ENCODE peak calls at places on chromosome 16, in six cellular contexts. R is HCT116, J is IMR-90, C is thoracic aorta, U is lung, H is heart right ventricle. V is an unnamed sample.

GRCh38 chr16:84024854-84025253 is 17.7 kb downstream of the SLC38A8 start:
- DNase-seq in H (no peak), C (no peak), U (no peak), R (no peak), J (peak), V (peak)

GRCh38 chr16:2159052-2159838 is 3.7 kb downstream of the TRAF7 start:
- DNase-seq in H (peak), J (peak), U (no peak), C (no peak), R (no peak), V (peak)

GRCh38 chr16:29804455-29805231 is 1.7 kb upstream of the MAZ start:
- DNase-seq in R (no peak), U (no peak), C (no peak), H (peak), J (no peak), V (peak)

GRCh38 chr16:17836868-17837602 is 366.3 kb upstream of the XYLT1 start:
- DNase-seq in C (no peak), R (peak), J (peak), U (no peak), H (no peak), V (peak)

GRCh38 chr16:49836218-49836617 is 19.7 kb downstream of the ZNF423 start:
- DNase-seq in R (no peak), C (no peak), J (no peak), U (no peak), H (no peak), V (no peak)

GRCh38 chr16:86751081-86752030 is 173.0 kb downstream of the FOXL1 start:
- DNase-seq in C (peak), J (peak), H (no peak), U (no peak), R (no peak), V (peak)

GRCh38 chr16:67084345-67085028 is 25.3 kb upstream of the PHAF1 start:
- DNase-seq in H (no peak), U (no peak), C (no peak), J (peak), R (no peak), V (no peak)

GRCh38 chr16:24996301-24996700 is 18.9 kb downstream of the ARHGAP17 start:
- DNase-seq in C (no peak), J (no peak), H (no peak), U (no peak), R (no peak), V (no peak)

GRCh38 chr16:25078386-25078978 is 33.1 kb upstream of the LCMT1 start:
- DNase-seq in U (no peak), R (no peak), J (no peak), C (no peak), H (no peak), V (no peak)

GRCh38 chr16:4183258-4184037 is 58.4 kb downstream of the SRL start:
- DNase-seq in H (peak), C (peak), R (peak), U (peak), J (peak), V (peak)

GRCh38 chr16:75019007-75019406 is 20.2 kb downstream of the ZNRF1 start:
- DNase-seq in J (peak), H (no peak), C (no peak), U (no peak), R (no peak), V (no peak)

GRCh38 chr16:81035975-81036750 is 521 bp downstream of the ATMIN start:
- DNase-seq in H (peak), U (no peak), C (no peak), J (peak), R (no peak), V (peak)

GRCh38 chr16:67719778-67720144 is 645 bp upstream of the GFOD2 start:
- DNase-seq in J (peak), U (no peak), R (no peak), H (no peak), C (no peak), V (peak)

GRCh38 chr16:72198021-72198420 is 26.1 kb upstream of the PMFBP1 start:
- DNase-seq in U (no peak), C (no peak), R (no peak), H (no peak), J (peak), V (peak)

GRCh38 chr16:88856122-88856827 is 472 bp downstream of the GALNS start:
- DNase-seq in H (peak), U (peak), J (no peak), R (no peak), C (no peak), V (peak)

GRCh38 chr16:46826618-46827017 is 4.4 kb downstream of the C16orf87 start:
- DNase-seq in H (no peak), U (no peak), J (peak), R (no peak), C (no peak), V (peak)

GRCh38 chr16:84062734-84063640 is 20.4 kb upstream of the SLC38A8 start:
- DNase-seq in R (peak), J (peak), U (peak), H (peak), C (peak), V (peak)

GRCh38 chr16:88770459-88771293 is 14.3 kb downstream of the PIEZO1 start:
- DNase-seq in U (peak), C (no peak), H (peak), J (peak), R (peak), V (no peak)

GRCh38 chr16:86067516-86067915 is 168.6 kb downstream of the IRF8 start:
- DNase-seq in H (no peak), U (no peak), C (no peak), J (no peak), R (no peak), V (no peak)

GRCh38 chr16:1740234-1740633 is 31.1 kb downstream of the NME3 start:
- DNase-seq in J (no peak), H (no peak), U (no peak), C (no peak), R (no peak), V (no peak)

GRCh38 chr16:65384441-65384840 is 262.6 kb upstream of the CDH11 start:
- DNase-seq in R (no peak), J (no peak), H (no peak), U (no peak), C (no peak), V (peak)

GRCh38 chr16:72848759-72849664 is 198.9 kb downstream of the ZFHX3 start:
- DNase-seq in J (peak), R (peak), U (peak), C (peak), H (peak), V (peak)

GRCh38 chr16:85082553-85083050 is 29.7 kb downstream of the CIBAR2 start:
- DNase-seq in C (no peak), U (no peak), R (no peak), J (no peak), H (no peak), V (no peak)

GRCh38 chr16:86519649-86520316 is 9.5 kb downstream of the FOXF1 start:
- DNase-seq in H (peak), U (no peak), R (peak), C (no peak), J (peak), V (peak)

GRCh38 chr16:55908641-55909040 is 33.5 kb upstream of the CES5A start:
- DNase-seq in H (no peak), U (no peak), J (no peak), C (no peak), R (no peak), V (no peak)

GRCh38 chr16:70735141-70735979 is 49.5 kb upstream of the MTSS2 start:
- DNase-seq in H (no peak), J (peak), C (no peak), R (no peak), U (no peak), V (peak)

GRCh38 chr16:71473891-71474290 is 11.8 kb upstream of the ZNF23 start:
- DNase-seq in H (no peak), J (no peak), R (peak), C (no peak), U (no peak), V (peak)

GRCh38 chr16:88705076-88705684 is 1.0 kb downstream of the RNF166 start:
- DNase-seq in J (peak), U (no peak), C (no peak), R (no peak), H (no peak), V (peak)

GRCh38 chr16:71807905-71808592 is 585 bp downstream of the AP1G1 start:
- DNase-seq in C (no peak), H (no peak), U (no peak), J (peak), R (no peak), V (peak)

GRCh38 chr16:19705131-19705501 is 12.9 kb downstream of the KNOP1 start:
- DNase-seq in H (no peak), R (no peak), J (no peak), C (no peak), U (no peak), V (no peak)

GRCh38 chr16:87278191-87279093 is 38.8 kb downstream of the C16orf95 start:
- DNase-seq in R (peak), U (peak), H (peak), J (peak), C (peak), V (peak)

GRCh38 chr16:23640669-23640958 is 496 bp downstream of the PALB2 start:
- DNase-seq in U (no peak), H (no peak), C (no peak), J (no peak), R (no peak), V (peak)

GRCh38 chr16:11796227-11797165 is 562 bp downstream of the ZC3H7A start:
- DNase-seq in R (no peak), H (peak), C (no peak), J (peak), U (peak), V (peak)

GRCh38 chr16:28218109-28218508 is 6.3 kb upstream of the XPO6 start:
- DNase-seq in H (no peak), C (no peak), R (peak), U (no peak), J (peak), V (peak)

GRCh38 chr16:65546353-65546791 is 424.5 kb upstream of the CDH11 start:
- DNase-seq in R (no peak), C (no peak), U (no peak), J (peak), H (no peak), V (peak)

GRCh38 chr16:2586901-2587480 is 49.2 kb downstream of the PDPK1 start:
- DNase-seq in J (no peak), U (no peak), H (no peak), R (no peak), C (no peak), V (no peak)

GRCh38 chr16:4358831-4359561 is 7.9 kb upstream of the PAM16 start:
- DNase-seq in J (no peak), R (no peak), U (peak), C (no peak), H (peak), V (peak)

GRCh38 chr16:723695-724094 is 2.5 kb downstream of the CCDC78 start:
- DNase-seq in C (no peak), H (peak), J (no peak), U (no peak), R (no peak), V (no peak)

GRCh38 chr16:720507-720989 is 398 bp upstream of the ANTKMT start:
- DNase-seq in H (no peak), J (peak), R (no peak), U (no peak), C (no peak), V (peak)

GRCh38 chr16:722835-723633 is 2.1 kb downstream of the ANTKMT start:
- DNase-seq in R (no peak), H (peak), C (no peak), U (no peak), J (no peak), V (no peak)

GRCh38 chr16:720990-721764 is at the start of gene ANTKMT:
- DNase-seq in J (peak), C (no peak), U (peak), H (peak), R (no peak), V (peak)

GRCh38 chr16:721765-722481 is 977 bp downstream of the ANTKMT start:
- DNase-seq in U (no peak), R (no peak), C (no peak), H (peak), J (no peak), V (no peak)
- H3K4me3 ChIP-seq in U (no peak), R (peak), C (peak), H (peak), J (peak), V (peak)

GRCh38 chr16:69443809-69444611 is 19.6 kb downstream of the CYB5B start:
- DNase-seq in U (no peak), R (no peak), H (no peak), J (peak), C (no peak), V (peak)
- H3K4me3 ChIP-seq in U (no peak), R (no peak), H (peak), J (no peak), C (peak), V (peak)

GRCh38 chr16:78281115-78281514 is 181.7 kb downstream of the WWOX start:
- DNase-seq in H (no peak), C (no peak), U (no peak), J (no peak), R (no peak), V (no peak)

GRCh38 chr16:78274771-78275170 is 175.3 kb downstream of the WWOX start:
- DNase-seq in U (no peak), R (no peak), C (no peak), J (no peak), H (no peak), V (no peak)

GRCh38 chr16:78278047-78278446 is 178.6 kb downstream of the WWOX start:
- DNase-seq in J (no peak), H (no peak), C (no peak), U (no peak), R (no peak), V (no peak)

GRCh38 chr16:78275420-78275819 is 176.0 kb downstream of the WWOX start:
- DNase-seq in R (no peak), U (no peak), J (no peak), C (no peak), H (no peak), V (no peak)

GRCh38 chr16:78277374-78277773 is 177.9 kb downstream of the WWOX start:
- DNase-seq in C (no peak), U (no peak), J (no peak), R (no peak), H (no peak), V (no peak)
- H3K4me3 ChIP-seq in C (no peak), U (no peak), J (no peak), R (no peak), H (no peak), V (no peak)

GRCh38 chr16:90008708-90009145 is 10.5 kb downstream of the DBNDD1 start:
- DNase-seq in H (no peak), C (no peak), J (peak), U (no peak), R (no peak), V (no peak)
- H3K4me3 ChIP-seq in H (no peak), C (no peak), J (no peak), U (no peak), R (no peak), V (no peak)

GRCh38 chr16:57518922-57519321 is 17.4 kb downstream of the CCDC102A start:
- DNase-seq in U (no peak), C (no peak), J (no peak), H (no peak), R (no peak), V (no peak)

GRCh38 chr16:57518520-57518919 is 17.9 kb downstream of the CCDC102A start:
- DNase-seq in U (no peak), R (no peak), H (no peak), C (no peak), J (no peak), V (no peak)

GRCh38 chr16:57517397-57518367 is 18.7 kb downstream of the CCDC102A start:
- DNase-seq in H (no peak), C (no peak), J (no peak), R (no peak), U (no peak), V (no peak)

GRCh38 chr16:57522960-57523359 is 13.4 kb downstream of the CCDC102A start:
- DNase-seq in J (no peak), R (no peak), U (no peak), H (no peak), C (no peak), V (no peak)

DNA sequence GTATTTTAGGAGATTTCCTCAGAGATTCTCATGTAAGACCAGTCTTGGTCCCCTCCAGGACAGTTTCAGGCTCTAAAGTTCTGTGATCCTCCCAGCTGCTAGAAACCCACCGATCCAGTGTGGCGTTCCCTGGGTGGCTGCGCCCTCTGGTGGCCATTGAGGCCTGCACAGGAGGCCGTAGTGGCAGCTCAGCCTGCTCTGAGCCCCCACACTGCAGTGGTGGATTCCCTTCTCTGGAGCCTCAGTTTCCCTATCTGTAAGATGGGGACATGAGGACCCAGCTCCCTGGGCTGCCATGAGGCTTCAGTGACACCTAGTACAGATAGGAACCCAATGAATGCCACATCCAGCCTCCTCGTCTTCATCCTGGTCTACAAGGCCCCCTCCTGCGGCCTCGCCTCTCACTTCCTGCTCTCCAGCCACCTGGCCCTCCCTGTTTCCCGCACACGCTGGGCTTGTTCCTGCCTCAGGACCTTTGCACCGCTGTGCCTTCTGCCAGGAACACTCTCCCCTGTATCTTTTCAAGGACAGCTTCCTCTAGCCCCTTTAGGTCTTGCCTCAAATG is 16.5 kb downstream of the CCDC102A start:
- DNase-seq in R (peak), J (peak), U (peak), C (no peak), H (peak), V (peak)
- H3K4me3 ChIP-seq in R (no peak), J (no peak), U (no peak), C (no peak), H (no peak), V (no peak)

V was measured in GM23248.